ENCODE peak calls at places on chromosomes 4 and X, in four cellular contexts. W, V, N and M are unnamed samples. For H3K4me1, the result is how much of the 10 kb centered on the place peaks cover.

GRCh38 chr4:177384856-177385396 is 57.3 kb downstream of the AGA start:
- DNase-seq in W (no peak), V (peak), N (no peak), M (no peak)

GRCh38 chr4:40199999-40200880 is 3.4 kb downstream of the RHOH start:
- DNase-seq in W (no peak), V (no peak), N (peak), M (no peak)

GRCh38 chrX:138487866-138488265 is 223.7 kb downstream of the FGF13 start:
- DNase-seq in W (no peak), V (no peak), N (no peak), M (peak)

GRCh38 chrX:104113237-104113965 is 1.1 kb downstream of the ZCCHC18 start:
- DNase-seq in W (peak), V (peak), N (no peak), M (peak)

GRCh38 chr4:55932489-55932888 is 16.3 kb upstream of the CEP135 start:
- DNase-seq in W (no peak), V (no peak), N (no peak), M (no peak)

GRCh38 chr4:3338321-3338838 is 45.6 kb downstream of the RGS12 start:
- DNase-seq in W (no peak), V (no peak), N (no peak), M (no peak)

GRCh38 chr4:17619416-17620105 is 5.1 kb downstream of the MED28 start:
- DNase-seq in W (no peak), V (no peak), N (no peak), M (no peak)

GRCh38 chrX:20529301-20529700 is 262.6 kb upstream of the RPS6KA3 start:
- DNase-seq in W (no peak), V (no peak), N (no peak), M (no peak)

GRCh38 chr4:17636696-17637351 is 22.4 kb downstream of the MED28 start:
- DNase-seq in W (peak), V (peak), N (no peak), M (peak)

GRCh38 chr4:20046931-20047677 is 204.6 kb upstream of the SLIT2 start:
- DNase-seq in W (no peak), V (no peak), N (no peak), M (no peak)

GRCh38 chr4:155891058-155891457 is 12.4 kb upstream of the TDO2 start:
- DNase-seq in W (no peak), V (no peak), N (no peak), M (no peak)

GRCh38 chr4:15653864-15654391 is 1.2 kb downstream of the FBXL5 start:
- DNase-seq in W (peak), V (peak), N (no peak), M (peak)
- TF ChIP-seq POLR2AphosphoS2 in W (no peak), V (no peak), N (no peak), M (no peak)

DNA sequence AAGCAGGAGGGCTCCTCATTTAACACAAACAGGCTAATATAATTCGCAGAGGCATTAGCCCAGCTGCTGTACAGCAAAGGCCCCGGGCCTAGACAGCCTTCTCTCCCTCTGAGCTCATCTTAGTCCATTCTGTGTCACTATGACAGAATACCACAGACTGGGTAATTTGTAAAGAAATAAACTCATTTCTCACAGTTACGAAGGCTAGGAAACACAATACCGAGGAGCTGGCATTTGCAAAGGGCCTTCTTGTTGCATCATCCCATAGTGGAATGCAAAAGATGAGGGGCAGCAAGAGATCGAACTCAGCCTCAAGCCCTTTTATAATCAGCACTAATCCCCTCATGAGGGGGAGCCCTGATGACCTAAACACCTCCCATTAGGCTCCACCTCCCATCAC is 48.5 kb downstream of the TSPAN5 start:
- DNase-seq in W (no peak), V (no peak), N (no peak), M (no peak)
- H3K4me1 ChIP-seq in W (under half), V (under half), N (under half), M (under half)

DNA sequence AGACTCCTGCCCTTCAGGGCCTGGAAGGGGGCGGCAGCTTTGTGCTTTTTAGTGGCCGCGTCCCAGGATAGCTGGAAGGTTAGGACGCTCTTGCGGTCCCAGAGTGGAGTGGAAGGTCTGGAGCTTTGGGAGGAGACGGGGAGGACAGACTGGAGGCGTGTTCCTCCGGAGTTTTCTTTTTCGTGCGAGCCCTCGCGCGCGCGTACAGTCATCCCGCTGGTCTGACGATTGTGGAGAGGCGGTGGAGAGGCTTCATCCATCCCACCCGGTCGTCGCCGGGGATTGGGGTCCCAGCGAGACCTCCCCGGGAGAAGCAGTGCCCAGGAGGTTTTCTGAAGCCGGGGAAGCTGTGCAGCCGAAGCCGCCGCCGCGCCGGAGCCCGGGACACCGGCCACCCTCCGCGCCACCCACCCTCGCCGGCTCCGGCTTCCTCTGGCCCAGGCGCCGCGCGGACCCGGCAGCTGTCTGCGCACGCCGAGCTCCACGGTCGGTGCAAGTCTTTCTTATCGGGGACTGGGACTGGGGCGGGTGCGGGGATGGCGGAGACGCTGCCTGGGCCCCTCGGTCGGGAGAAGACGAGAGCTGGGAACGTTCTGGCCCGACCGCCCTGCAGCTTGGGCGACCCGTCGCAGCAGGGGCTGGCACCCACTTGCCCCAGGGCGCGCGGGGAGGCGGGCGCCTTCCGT is at the start of gene EDNRA:
- DNase-seq in W (peak), V (no peak), N (no peak), M (no peak)
- TF ChIP-seq POLR2AphosphoS2 in W (no peak), V (no peak), N (no peak), M (no peak)

DNA sequence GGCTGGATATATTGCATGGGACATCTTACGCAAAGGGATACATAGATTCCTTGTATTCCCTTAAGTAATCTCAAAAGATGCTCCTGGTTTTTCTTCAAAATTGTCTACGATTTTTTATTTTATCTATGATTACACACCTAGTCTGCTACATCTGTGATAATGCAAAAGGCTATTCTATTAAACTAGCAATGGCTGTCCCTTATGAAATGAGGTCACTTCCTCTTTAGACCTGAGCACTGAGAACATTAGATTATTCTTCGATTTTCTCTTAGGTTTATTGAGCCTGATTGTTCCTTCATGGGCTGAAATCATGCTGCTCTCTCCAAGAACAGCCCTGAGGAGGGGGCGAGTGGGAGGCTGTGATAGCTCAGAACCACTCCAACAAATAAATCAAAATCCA is 126.8 kb upstream of the ENPP6 start:
- DNase-seq in W (no peak), V (no peak), N (no peak), M (no peak)
- H3K4me1 ChIP-seq in W (under half), V (half or more), N (half or more), M (under half)

GRCh38 chr4:6087669-6088068 is 69.4 kb upstream of the C4orf50 start:
- DNase-seq in W (peak), V (peak), N (no peak), M (peak)
- TF ChIP-seq POLR2AphosphoS2 in W (no peak), V (no peak), N (no peak), M (no peak)

GRCh38 chr4:147981305-147981704 is 249.4 kb downstream of the ARHGAP10 start:
- DNase-seq in W (no peak), V (no peak), N (peak), M (no peak)
- H3K4me1 ChIP-seq in W (under half), V (under half), N (under half), M (under half)

GRCh38 chr4:6065166-6065565 is 46.9 kb upstream of the C4orf50 start:
- DNase-seq in W (no peak), V (no peak), N (no peak), M (no peak)
- TF ChIP-seq POLR2AphosphoS2 in W (no peak), V (no peak), N (no peak), M (no peak)

DNA sequence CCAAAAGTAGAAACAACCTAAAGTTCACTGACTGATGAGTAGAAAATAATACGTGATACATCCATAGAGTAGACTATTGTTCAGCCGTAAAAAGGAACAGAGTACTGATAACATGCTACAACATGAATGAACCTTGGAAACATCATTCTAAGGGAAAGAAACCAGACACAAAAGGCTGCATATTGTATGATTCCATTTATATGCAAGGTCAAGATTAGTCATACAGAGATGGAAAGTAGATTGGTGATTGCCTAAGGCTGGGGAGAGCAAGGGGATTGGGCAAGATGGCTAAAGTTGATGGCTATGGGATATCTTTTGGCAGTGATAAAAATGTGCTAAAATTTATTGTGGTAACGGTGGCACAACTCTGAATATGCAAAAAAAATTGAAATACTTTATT is 209.1 kb downstream of the RELL1 start:
- DNase-seq in W (no peak), V (no peak), N (no peak), M (no peak)
- H3K4me1 ChIP-seq in W (under half), V (under half), N (under half), M (under half)

GRCh38 chr4:126812076-126812475 is 820.7 kb upstream of the INTU start:
- DNase-seq in W (no peak), V (no peak), N (no peak), M (no peak)
- TF ChIP-seq POLR2AphosphoS2 in W (no peak), V (no peak), N (no peak), M (no peak)